ENCODE peak calls at places on chromosomes 13 and 19, in nine cellular contexts. U is suprapubic skin; S is CD8-positive, alpha-beta T cell; I is cardiac fibroblast; E is thoracic aorta; F is lower leg skin; J is GM10248; P is fibroblast of villous mesenchyme; T is HCT116. C is an unnamed sample.

GRCh38 chr13:75489502-75490263 is 7.7 kb upstream of the TBC1D4 start:
- DNase-seq in U (no peak), S (no peak), I (peak), E (no peak), F (no peak), J (peak), P (peak), T (no peak), C (peak)

GRCh38 chr19:10450853-10451609 is 30.7 kb downstream of the PDE4A start:
- DNase-seq in U (no peak), S (no peak), I (no peak), E (no peak), F (no peak), J (no peak), P (no peak), T (no peak), C (no peak)

GRCh38 chr13:99655351-99656091 is 154.2 kb downstream of the TM9SF2 start:
- DNase-seq in U (no peak), S (no peak), I (no peak), E (no peak), F (no peak), J (no peak), P (no peak), T (peak), C (peak)

GRCh38 chr13:94050039-94050438 is 429.4 kb downstream of the DCT start:
- DNase-seq in U (no peak), S (no peak), I (no peak), E (no peak), F (no peak), J (no peak), P (no peak), T (no peak), C (no peak)

GRCh38 chr19:49128545-49129237 is 9.3 kb downstream of the PPFIA3 start:
- DNase-seq in U (no peak), S (no peak), I (no peak), E (no peak), F (no peak), J (no peak), P (no peak), T (no peak), C (no peak)

GRCh38 chr13:21541980-21542379 is 62.0 kb downstream of the MICU2 start:
- DNase-seq in U (no peak), S (no peak), I (no peak), E (no peak), F (no peak), J (no peak), P (no peak), T (no peak), C (peak)

GRCh38 chr19:35274323-35274722 is 5.6 kb downstream of the USF2 start:
- DNase-seq in U (no peak), S (no peak), I (no peak), E (no peak), F (no peak), J (no peak), P (no peak), T (no peak), C (no peak)

GRCh38 chr13:105847532-105848295 is 687.7 kb downstream of the EFNB2 start:
- DNase-seq in U (no peak), S (no peak), I (peak), E (no peak), F (no peak), J (no peak), P (no peak), T (no peak), C (peak)

GRCh38 chr19:39203372-39204341 is at the start of gene SYCN:
- DNase-seq in U (no peak), S (no peak), I (no peak), E (no peak), F (no peak), J (no peak), P (no peak), T (no peak), C (no peak)

GRCh38 chr13:67829641-67830040 is 599.5 kb upstream of the PCDH9 start:
- DNase-seq in U (no peak), S (no peak), I (no peak), E (no peak), F (no peak), J (no peak), P (no peak), T (no peak), C (no peak)

GRCh38 chr13:24877531-24877930 is 113.6 kb downstream of the RNF17 start:
- DNase-seq in U (no peak), S (no peak), I (no peak), E (no peak), F (no peak), J (no peak), P (no peak), T (no peak), C (no peak)

DNA sequence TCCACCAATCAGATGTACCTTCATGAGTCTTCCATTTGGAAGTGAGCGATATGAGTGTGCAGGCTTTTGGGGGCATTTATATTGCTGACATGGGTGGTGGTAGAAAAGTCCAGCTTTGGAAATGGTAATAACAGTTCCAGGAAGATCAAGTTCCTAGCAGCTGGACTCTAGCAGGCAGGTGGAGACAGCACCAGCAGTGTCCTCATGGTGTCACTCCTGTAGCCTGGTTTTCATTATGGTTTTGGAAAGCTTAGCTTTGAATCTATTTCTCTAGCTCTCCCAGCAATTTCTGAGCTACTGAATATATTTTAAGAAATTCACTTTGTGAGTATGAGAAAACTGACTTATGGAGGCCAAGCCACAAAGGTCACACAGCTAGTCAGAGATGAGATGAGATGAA is 523.2 kb upstream of the HTR2A start:
- DNase-seq in U (no peak), S (no peak), I (no peak), E (no peak), F (no peak), J (no peak), P (no peak), T (no peak), C (peak)
- TF ChIP-seq CTCF in U (no peak), S (no peak), I (no peak), E (no peak), F (no peak), J (no peak), P (no peak), T (no peak), C (peak)

DNA sequence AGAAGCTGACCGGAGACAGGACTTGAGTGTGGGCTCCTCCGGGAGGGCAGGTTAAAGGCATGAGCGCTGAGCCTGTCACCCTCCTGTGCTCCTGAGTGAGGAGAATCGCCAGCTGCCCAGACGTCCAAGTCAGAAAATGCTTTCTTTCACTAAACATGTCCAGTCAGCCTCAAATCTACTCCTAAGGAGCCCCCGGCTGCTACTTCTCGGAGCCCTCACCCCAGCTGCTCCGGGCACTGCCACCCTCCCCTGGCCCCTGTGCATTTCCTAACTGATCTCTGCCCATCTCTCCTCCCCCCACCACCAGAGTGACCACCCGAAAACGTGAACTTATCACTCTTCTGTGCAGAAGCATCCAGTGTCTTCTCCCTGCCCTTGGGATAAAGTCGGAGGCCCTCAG is 277.5 kb upstream of the SOX1 start:
- DNase-seq in U (no peak), S (no peak), I (no peak), E (no peak), F (no peak), J (no peak), P (no peak), T (no peak), C (no peak)
- TF ChIP-seq CTCF in U (no peak), S (no peak), I (no peak), E (no peak), F (no peak), J (no peak), P (no peak), T (no peak), C (no peak)

GRCh38 chr19:6393074-6393981 is at the start of gene GTF2F1:
- DNase-seq in U (peak), S (peak), I (peak), E (peak), F (peak), J (peak), P (peak), T (peak), C (peak)
- TF ChIP-seq CTCF in U (no peak), S (no peak), I (peak), E (no peak), F (no peak), J (no peak), P (peak), T (no peak), C (peak)

DNA sequence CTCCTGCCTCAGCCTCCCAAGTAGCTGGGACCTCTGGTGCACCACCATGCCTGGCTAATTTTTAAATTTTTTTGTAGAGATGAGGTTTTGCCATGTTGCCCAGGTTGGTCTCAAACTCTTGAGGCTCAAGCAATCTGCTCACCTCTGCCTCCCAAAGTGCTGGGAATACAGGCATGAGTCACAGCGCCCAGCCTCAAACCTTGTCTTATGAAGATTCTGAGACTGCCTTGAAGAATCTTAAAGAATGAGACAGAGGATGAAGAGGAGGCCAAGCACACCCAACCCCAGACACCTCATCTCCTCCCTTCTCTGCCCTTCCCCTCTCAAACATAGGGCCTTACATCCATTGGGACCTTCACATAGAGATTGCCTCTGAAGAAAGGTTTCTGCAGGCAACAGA is 179.7 kb downstream of the ABCC4 start:
- DNase-seq in U (no peak), S (no peak), I (no peak), E (no peak), F (no peak), J (no peak), P (no peak), T (no peak), C (no peak)
- TF ChIP-seq CTCF in U (no peak), S (no peak), I (no peak), E (no peak), F (no peak), J (no peak), P (no peak), T (no peak), C (no peak)

DNA sequence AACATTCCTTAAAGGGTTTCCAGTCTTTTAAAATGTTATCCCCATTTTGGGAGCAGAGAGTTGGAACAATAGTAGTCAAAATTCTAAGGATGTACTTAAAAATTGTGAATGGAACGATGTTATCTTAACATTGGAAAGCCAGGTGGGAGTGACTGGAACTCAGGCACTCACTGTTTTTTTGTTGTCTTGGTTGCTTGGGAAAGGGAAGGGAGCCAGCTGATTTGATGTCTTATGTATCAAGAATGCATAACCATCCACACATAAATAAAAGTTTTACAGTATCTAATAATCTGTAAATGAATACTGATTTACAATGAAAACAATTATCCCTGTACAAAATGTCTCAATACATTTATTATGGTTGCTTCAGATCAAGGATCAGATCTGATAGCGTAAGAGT is 88.7 kb downstream of the SLC10A2 start:
- DNase-seq in U (no peak), S (no peak), I (peak), E (no peak), F (no peak), J (no peak), P (peak), T (no peak), C (no peak)
- TF ChIP-seq CTCF in U (no peak), S (no peak), I (no peak), E (no peak), F (no peak), J (no peak), P (no peak), T (no peak), C (no peak)

DNA sequence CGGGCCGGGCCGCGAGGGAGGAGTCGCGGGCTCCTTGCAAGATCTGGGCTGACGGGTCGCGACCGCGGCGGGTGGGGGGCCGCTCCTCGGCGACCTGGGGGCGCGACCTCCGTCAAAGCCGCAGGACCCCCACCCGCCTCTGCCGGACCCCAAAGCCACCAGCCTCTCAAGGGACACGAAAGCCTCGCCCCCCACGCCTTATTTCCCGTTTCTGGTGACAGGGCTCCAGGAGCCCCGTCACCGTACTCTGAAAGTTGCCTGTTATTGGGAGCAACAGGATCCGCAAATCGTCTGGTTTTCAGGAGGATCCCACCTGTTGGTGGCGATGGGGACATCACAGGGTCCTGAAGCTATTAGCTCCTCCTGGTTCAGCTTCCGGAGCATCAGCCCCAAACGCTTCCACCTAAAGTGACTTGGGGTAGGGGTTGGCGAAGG is 531 bp downstream of the MAU2 start:
- DNase-seq in U (no peak), S (no peak), I (no peak), E (no peak), F (no peak), J (no peak), P (peak), T (no peak), C (peak)
- TF ChIP-seq CTCF in U (no peak), S (no peak), I (no peak), E (no peak), F (no peak), J (no peak), P (no peak), T (no peak), C (no peak)

C was measured in choroid plexus epithelial cell.